ENCODE peak calls at places on chromosomes 5 and 9, in five cellular contexts. N is iPS-NIHi11, I is M059J, W is posterior cingulate gyrus, O is MCF 10A. G is an unnamed sample.

GRCh38 chr9:133584559-133585476 is 24.4 kb downstream of the FAM163B start:
- DNase-seq in O (no peak), I (no peak), N (no peak), W (no peak), G (no peak)

GRCh38 chr5:16726538-16726946 is 109.7 kb upstream of the RETREG1 start:
- DNase-seq in O (no peak), W (no peak), I (peak), N (no peak), G (no peak)

GRCh38 chr9:93260290-93261066 is 76.5 kb downstream of the WNK2 start:
- DNase-seq in W (no peak), I (no peak), O (no peak), N (no peak), G (no peak)

GRCh38 chr5:119411291-119411934 is 40.9 kb upstream of the HSD17B4 start:
- DNase-seq in W (no peak), N (no peak), O (peak), I (peak), G (no peak)

GRCh38 chr5:124574521-124575436 is 171.7 kb downstream of the ZNF608 start:
- DNase-seq in O (no peak), N (no peak), I (no peak), W (peak), G (no peak)

GRCh38 chr9:83956288-83957028 is 23.6 kb downstream of the HNRNPK start:
- DNase-seq in N (peak), I (peak), O (no peak), W (peak), G (peak)

GRCh38 chr5:96396878-96397277 is 36.2 kb downstream of the PCSK1 start:
- DNase-seq in O (no peak), N (no peak), W (no peak), I (no peak), G (no peak)

GRCh38 chr9:8816361-8816760 is 1016.8 kb upstream of the DMAC1 start:
- DNase-seq in W (no peak), N (no peak), I (no peak), O (no peak), G (no peak)

G was measured in tibial nerve.